ENCODE peak calls at places on chromosomes 2 and 18, in nine cellular contexts. Q is HepG2; G is CD14-positive monocyte; E is choroid plexus epithelial cell; K is IMR-90; M is ovary; H is astrocyte of the cerebellum; W is fibroblast of the aortic adventitia; P is CD8-positive, alpha-beta T cell. U is an unnamed sample.
A peak's percentile ranks its signal among the peaks of the same experiment; 100 is the strongest.

GRCh38 chr2:133755515-133756311 is 187.4 kb upstream of the NCKAP5 start:
- DNase-seq in Q (no peak), G (no peak), E (peak; percentile 99), K (peak; percentile 100), M (no peak), H (peak; percentile 100), W (peak; percentile 99), P (no peak), U (no peak)

GRCh38 chr18:46260016-46260878 is 156.1 kb downstream of the HAUS1 start:
- DNase-seq in Q (no peak), G (no peak), E (peak; percentile 61), K (peak; percentile 85), M (no peak), H (peak; percentile 56), W (peak; percentile 72), P (no peak), U (no peak)

GRCh38 chr2:197515277-197515797 is 529 bp upstream of the MOB4 start:
- DNase-seq in Q (peak; percentile 61), G (no peak), E (no peak), K (peak; percentile 31), M (no peak), H (no peak), W (no peak), P (no peak), U (no peak)

GRCh38 chr2:223005496-223005895 is 46.5 kb upstream of the KCNE4 start:
- DNase-seq in Q (no peak), G (no peak), E (no peak), K (peak; percentile 25), M (no peak), H (no peak), W (no peak), P (no peak), U (no peak)

GRCh38 chr2:20192781-20193180 is 32.1 kb downstream of the SDC1 start:
- DNase-seq in Q (no peak), G (no peak), E (no peak), K (no peak), M (no peak), H (no peak), W (no peak), P (no peak), U (no peak)

GRCh38 chr2:119177838-119178190 is 19.3 kb upstream of the C1QL2 start:
- DNase-seq in Q (no peak), G (no peak), E (no peak), K (no peak), M (no peak), H (no peak), W (no peak), P (no peak), U (no peak)

GRCh38 chr2:9230051-9230802 is 23.6 kb downstream of the ASAP2 start:
- DNase-seq in Q (no peak), G (no peak), E (peak; percentile 61), K (peak; percentile 51), M (no peak), H (peak; percentile 46), W (peak; percentile 52), P (no peak), U (no peak)

GRCh38 chr2:129761569-129762021 is 217.9 kb upstream of the RAB6C start:
- DNase-seq in Q (no peak), G (no peak), E (no peak), K (no peak), M (no peak), H (no peak), W (no peak), P (no peak), U (no peak)

GRCh38 chr18:54251606-54252400 is 17.5 kb upstream of the POLI start:
- DNase-seq in Q (no peak), G (no peak), E (no peak), K (no peak), M (no peak), H (no peak), W (peak; percentile 7), P (no peak), U (no peak)

GRCh38 chr18:47882641-47883040 is 47.8 kb downstream of the SMAD2 start:
- DNase-seq in Q (no peak), G (no peak), E (peak; percentile 71), K (peak; percentile 55), M (no peak), H (no peak), W (peak; percentile 43), P (no peak), U (no peak)

GRCh38 chr18:58088723-58089074 is 44.7 kb downstream of the NEDD4L start:
- DNase-seq in Q (no peak), G (no peak), E (no peak), K (no peak), M (no peak), H (no peak), W (no peak), P (no peak), U (no peak)

GRCh38 chr2:170736628-170737027 is 21.5 kb downstream of the SP5 start:
- DNase-seq in Q (no peak), G (no peak), E (no peak), K (no peak), M (no peak), H (no peak), W (no peak), P (no peak), U (no peak)
- TF ChIP-seq CTCF in Q (peak; percentile 33), G (no peak), E (no peak), K (no peak), M (no peak), H (no peak), W (no peak), P (no peak), U (no peak)

DNA sequence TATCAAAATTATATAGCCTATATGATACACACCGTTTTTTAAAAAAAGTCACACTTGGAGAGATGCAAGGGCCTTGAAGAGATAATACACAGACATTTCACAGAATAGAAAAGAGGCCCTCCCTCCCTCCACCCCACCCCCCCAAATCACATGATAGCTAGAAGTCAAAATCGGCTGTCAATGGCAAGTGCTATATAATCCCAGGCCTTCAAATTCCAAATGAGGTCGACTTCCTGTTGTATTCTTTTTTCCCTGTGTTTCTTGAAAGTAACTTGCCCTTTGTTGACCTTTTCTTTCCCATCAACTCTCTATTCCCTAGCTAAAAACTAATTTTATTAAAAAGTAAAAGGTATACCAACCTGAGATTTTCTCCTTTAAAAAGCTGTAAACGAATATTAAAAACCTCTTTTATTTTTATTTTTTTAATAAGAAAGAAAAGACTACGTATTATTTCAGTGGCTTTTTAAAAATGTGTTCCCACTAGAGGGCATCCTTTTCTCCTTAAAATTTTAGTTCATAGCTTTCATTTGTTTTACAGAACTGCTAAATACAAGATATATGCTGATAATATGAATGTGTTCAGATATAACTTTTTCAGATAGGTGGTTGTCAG is 46.6 kb downstream of the KCMF1 start:
- DNase-seq in Q (no peak), G (no peak), E (peak; percentile 56), K (peak; percentile 36), M (no peak), H (peak; percentile 11), W (peak; percentile 62), P (no peak), U (no peak)
- TF ChIP-seq CTCF in Q (peak; percentile 17), G (peak; percentile 58), E (peak; percentile 49), K (peak; percentile 37), M (no peak), H (no peak), W (peak; percentile 41), P (peak; percentile 56), U (no peak)

GRCh38 chr2:23803965-23804542 is 122.9 kb downstream of the ATAD2B start:
- DNase-seq in Q (peak; percentile 28), G (no peak), E (peak; percentile 54), K (peak; percentile 53), M (no peak), H (no peak), W (peak; percentile 61), P (no peak), U (no peak)
- TF ChIP-seq CTCF in Q (peak; percentile 45), G (no peak), E (peak; percentile 34), K (peak; percentile 27), M (no peak), H (peak; percentile 28), W (peak; percentile 35), P (no peak), U (no peak)

DNA sequence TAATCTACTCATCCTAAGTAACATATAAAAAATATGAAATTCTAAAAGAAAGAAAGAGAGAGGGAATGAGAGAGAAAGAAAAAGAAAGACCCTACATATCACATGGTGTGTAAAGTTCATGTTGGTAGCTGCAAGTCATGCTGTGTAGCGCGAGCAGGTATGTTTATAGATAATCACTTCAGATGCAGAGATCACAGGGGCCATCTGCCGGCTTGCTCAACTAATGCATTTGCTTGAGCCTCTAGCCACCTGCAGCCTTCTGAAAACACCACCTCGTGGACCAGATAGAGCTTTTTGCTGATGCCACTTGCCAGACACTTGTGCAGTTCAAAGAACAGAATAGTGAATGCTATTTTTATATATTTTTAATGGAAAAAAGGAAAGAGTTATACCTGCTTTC is 37.6 kb downstream of the CDH7 start:
- DNase-seq in Q (peak; percentile 41), G (no peak), E (peak; percentile 4), K (no peak), M (no peak), H (no peak), W (no peak), P (no peak), U (no peak)
- TF ChIP-seq CTCF in Q (peak; percentile 49), G (no peak), E (peak; percentile 26), K (no peak), M (no peak), H (no peak), W (no peak), P (no peak), U (no peak)

DNA sequence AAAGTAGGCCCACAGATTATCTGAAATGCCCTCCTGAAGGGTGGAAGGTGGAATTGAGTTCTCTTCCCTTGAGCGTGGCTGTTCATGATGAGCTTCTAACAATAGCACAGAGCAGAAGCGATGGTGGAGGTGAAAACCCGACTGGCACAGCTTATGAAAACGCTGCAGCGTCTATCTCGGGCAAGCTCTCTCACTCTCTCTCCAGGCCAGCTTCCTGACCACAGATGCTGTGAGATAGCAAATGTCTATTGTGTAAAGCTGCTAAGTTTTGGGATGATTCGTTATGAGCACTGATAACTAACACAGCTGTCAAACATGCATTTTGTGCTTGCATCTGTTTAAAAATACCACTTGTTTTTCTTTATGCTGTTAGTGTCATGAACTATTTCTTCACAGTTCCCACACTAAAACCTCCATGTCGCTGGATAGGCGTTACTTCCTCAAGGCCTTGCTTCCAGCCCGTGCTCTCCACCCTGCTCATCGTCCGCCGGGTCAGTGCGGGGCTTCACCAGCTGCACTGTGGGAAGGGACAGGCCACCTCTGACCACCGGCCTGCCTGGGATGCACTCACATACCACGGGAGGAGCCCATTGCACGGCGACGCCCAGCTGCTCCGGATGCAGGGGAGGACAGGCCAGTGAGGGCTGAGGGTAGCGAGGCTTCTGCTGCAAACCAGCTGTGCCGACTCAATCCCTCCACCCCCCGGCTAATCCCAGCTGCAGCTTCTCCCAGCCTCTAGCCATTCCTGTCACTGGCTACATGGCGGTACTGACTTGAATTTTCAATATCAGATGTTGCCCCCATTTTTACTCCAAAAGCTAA is 60.0 kb upstream of the OTOS start:
- DNase-seq in Q (no peak), G (no peak), E (peak; percentile 12), K (peak; percentile 6), M (peak; percentile 46), H (no peak), W (peak; percentile 14), P (no peak), U (peak; percentile 10)
- TF ChIP-seq CTCF in Q (no peak), G (no peak), E (no peak), K (no peak), M (no peak), H (no peak), W (no peak), P (no peak), U (no peak)

DNA sequence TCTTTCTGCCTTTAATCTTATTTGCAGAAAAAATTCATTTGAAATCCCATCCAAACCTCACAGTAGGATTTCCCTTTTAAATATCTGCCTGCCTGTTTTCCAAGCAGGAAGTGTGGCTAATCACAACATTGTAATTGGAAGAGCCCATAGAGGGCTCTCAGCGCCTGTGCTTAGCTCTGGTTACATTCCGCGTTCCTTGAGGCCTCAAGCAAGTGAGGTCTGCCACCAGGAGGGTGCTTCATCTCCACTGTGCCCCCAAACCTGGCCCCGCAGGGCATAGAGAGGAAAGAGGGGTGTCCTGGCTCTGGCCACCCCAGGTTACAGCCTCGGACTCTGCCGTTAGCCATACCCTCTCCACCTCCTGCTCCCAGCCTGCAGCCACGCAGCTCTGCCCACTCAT is 214.8 kb downstream of the SP3 start:
- DNase-seq in Q (no peak), G (no peak), E (peak; percentile 60), K (peak; percentile 25), M (no peak), H (peak; percentile 43), W (peak; percentile 41), P (no peak), U (no peak)
- TF ChIP-seq CTCF in Q (no peak), G (no peak), E (peak; percentile 47), K (no peak), M (no peak), H (peak; percentile 21), W (peak; percentile 24), P (no peak), U (no peak)